ENCODE peak calls at places on chromosomes 16 and 17, in seven cellular contexts. S is A549, M is tibial nerve, G is suprapubic skin, O is sigmoid colon, E is ovary, J is stomach. B is an unnamed sample.

GRCh38 chr17:17966399-17966798 is 5.8 kb downstream of the TOM1L2 start:
- DNase-seq in S (no peak), O (no peak), E (no peak), G (no peak), J (no peak), M (no peak), B (no peak)

GRCh38 chr17:76335716-76336381 is 17.9 kb downstream of the PRPSAP1 start:
- DNase-seq in J (no peak), S (no peak), O (peak; percentile 56), E (no peak), G (no peak), M (no peak), B (no peak)

GRCh38 chr16:15954814-15955151 is 5.4 kb downstream of the ABCC1 start:
- DNase-seq in E (no peak), J (no peak), M (no peak), O (no peak), S (no peak), G (no peak), B (no peak)

GRCh38 chr17:9645858-9646555 is 690 bp downstream of the USP43 start:
- DNase-seq in E (peak; percentile 15), O (no peak), G (no peak), S (peak; percentile 56), J (peak; percentile 79), M (no peak), B (peak; percentile 93)

GRCh38 chr16:64184156-64184555 is 937.7 kb downstream of the CDH11 start:
- DNase-seq in S (no peak), G (no peak), M (no peak), O (no peak), J (no peak), E (no peak), B (no peak)

GRCh38 chr17:59825533-59826316 is 67.0 kb downstream of the TUBD1 start:
- DNase-seq in J (no peak), G (no peak), E (no peak), M (peak; percentile 41), S (no peak), O (no peak), B (no peak)

GRCh38 chr16:67150833-67151396 is at the start of gene B3GNT9:
- DNase-seq in J (peak; percentile 67), E (peak; percentile 86), G (peak; percentile 81), S (peak; percentile 82), O (peak; percentile 91), M (peak; percentile 56), B (peak; percentile 76)

GRCh38 chr16:64092284-64092683 is 1029.6 kb downstream of the CDH11 start:
- DNase-seq in G (no peak), S (no peak), M (no peak), J (no peak), E (no peak), O (no peak), B (no peak)

GRCh38 chr17:13953871-13954270 is 115.4 kb upstream of the COX10 start:
- DNase-seq in G (no peak), J (no peak), S (no peak), O (no peak), M (no peak), E (no peak), B (no peak)

GRCh38 chr16:30559690-30560089 is 1.5 kb upstream of the ZNF764 start:
- DNase-seq in G (no peak), S (no peak), O (no peak), M (no peak), J (no peak), E (no peak), B (no peak)

GRCh38 chr17:50893183-50893993 is 27.2 kb upstream of the TOB1 start:
- DNase-seq in O (peak; percentile 92), S (peak; percentile 55), J (no peak), G (peak; percentile 66), M (peak; percentile 53), E (no peak), B (no peak)

GRCh38 chr17:30858556-30859250 is 26.9 kb downstream of the ATAD5 start:
- DNase-seq in S (no peak), E (no peak), J (no peak), M (no peak), O (no peak), G (no peak), B (no peak)

GRCh38 chr16:86946981-86947380 is 368.6 kb downstream of the FOXL1 start:
- DNase-seq in O (no peak), J (no peak), G (no peak), M (no peak), E (no peak), S (no peak), B (no peak)

GRCh38 chr17:65576939-65577338 is 15.5 kb upstream of the AXIN2 start:
- DNase-seq in E (no peak), S (no peak), O (no peak), M (no peak), G (no peak), J (no peak), B (no peak)

GRCh38 chr16:23182206-23182674 is 305 bp upstream of the SCNN1G start:
- DNase-seq in O (peak; percentile 80), J (peak; percentile 93), S (peak; percentile 83), E (peak; percentile 64), G (no peak), M (peak; percentile 35), B (peak; percentile 85)

GRCh38 chr16:78147846-78148535 is 48.5 kb downstream of the WWOX start:
- DNase-seq in O (no peak), G (no peak), E (no peak), J (no peak), M (no peak), S (no peak), B (no peak)

DNA sequence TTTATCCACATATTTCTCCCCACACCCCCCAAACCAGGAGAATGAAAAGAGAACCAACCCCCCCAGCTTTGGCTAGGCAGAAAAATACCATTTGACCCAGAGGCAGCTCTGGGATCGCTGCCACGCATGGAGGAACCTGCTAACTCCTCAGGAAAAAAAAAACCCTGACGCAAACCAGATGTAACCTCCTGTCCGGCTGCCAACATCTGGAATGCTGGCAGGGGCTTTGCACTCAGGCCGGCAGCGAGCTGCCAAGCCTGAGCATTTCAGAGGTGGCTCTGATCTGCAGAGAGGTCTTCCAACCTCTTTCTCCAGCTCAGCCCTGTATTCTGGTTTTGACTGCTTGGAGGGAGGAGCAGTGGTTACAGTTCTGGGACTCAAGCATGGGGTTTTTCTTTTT is 8.2 kb downstream of the IGFBP4 start:
- DNase-seq in M (peak; percentile 83), S (no peak), G (no peak), O (peak; percentile 96), J (no peak), E (peak; percentile 90), B (no peak)
- TF ChIP-seq EP300 in M (peak; percentile 42), S (no peak), G (no peak), O (peak; percentile 81), J (peak; percentile 70), E (peak; percentile 48), B (no peak)

DNA sequence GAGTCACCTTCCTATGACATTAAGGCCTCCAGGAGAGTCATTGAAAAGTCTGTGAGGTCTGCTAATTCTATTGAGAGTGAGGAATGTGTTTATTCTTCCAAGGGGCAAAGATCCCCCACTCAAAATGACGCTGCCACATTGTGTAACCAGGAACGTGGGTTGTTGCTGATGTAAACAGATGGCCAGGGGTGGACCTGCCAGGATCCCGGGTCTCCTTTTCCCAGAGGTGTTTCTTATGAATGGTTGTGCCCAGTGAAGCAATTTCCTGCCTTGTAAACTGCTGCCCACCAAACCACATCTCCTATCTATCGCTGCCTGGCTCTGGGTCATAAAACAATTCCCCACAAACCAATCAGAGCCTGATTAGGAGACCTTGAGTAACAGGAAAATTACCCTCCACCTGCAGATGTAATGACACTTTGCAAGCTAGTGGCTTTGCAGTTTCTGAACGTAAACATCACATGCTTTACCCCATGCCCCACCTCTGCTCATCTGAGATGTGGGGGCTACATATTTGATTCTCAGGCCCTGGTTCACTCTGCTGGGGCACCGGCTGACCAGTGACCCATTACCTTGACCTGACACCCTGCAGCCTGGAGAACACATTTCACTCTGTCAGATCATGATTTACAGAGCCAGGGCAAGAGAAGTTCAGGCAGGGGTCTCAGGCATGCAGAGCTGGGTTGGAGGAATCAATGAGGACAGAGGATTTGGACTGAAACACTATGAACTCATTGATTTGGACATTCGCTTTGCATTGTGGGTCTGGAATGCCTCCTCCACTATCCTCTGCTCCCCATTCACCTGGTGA is 33.1 kb upstream of the DDX52 start:
- DNase-seq in E (no peak), J (no peak), O (no peak), M (no peak), G (no peak), S (no peak), B (no peak)
- TF ChIP-seq EP300 in E (no peak), J (no peak), O (no peak), M (no peak), G (no peak), S (no peak), B (no peak)

GRCh38 chr17:1067282-1067956 is 70.5 kb downstream of the TIMM22 start:
- DNase-seq in G (no peak), O (no peak), M (no peak), S (peak; percentile 39), J (peak; percentile 54), E (no peak), B (peak; percentile 73)
- TF ChIP-seq EP300 in G (no peak), O (no peak), M (no peak), S (no peak), J (no peak), E (no peak), B (no peak)

GRCh38 chr17:44123356-44124117 is at the start of gene HDAC5:
- DNase-seq in G (peak; percentile 98), J (peak; percentile 96), S (peak; percentile 92), M (peak; percentile 98), O (peak; percentile 98), E (peak; percentile 96), B (peak; percentile 99)
- TF ChIP-seq EP300 in G (no peak), J (no peak), S (no peak), M (peak; percentile 83), O (no peak), E (peak; percentile 7), B (no peak)

B was measured in upper lobe of left lung.